ENCODE peak calls at places on chromosome 21, in six cellular contexts. One of them, this sample, is unnamed.

GRCh38 chr21:17793675-17794123 is 25.5 kb downstream of the C21orf91 start:
- DNase-seq in WTC11: no peak
- DNase-seq in coronary artery: no peak
- DNase-seq in testis: no peak
- DNase-seq in upper lobe of left lung: no peak
- DNase-seq in heart left ventricle: no peak
- DNase-seq in this sample: no peak

GRCh38 chr21:36452281-36452680 is 27.6 kb downstream of the CLDN14 start:
- DNase-seq in WTC11: no peak
- DNase-seq in coronary artery: no peak
- DNase-seq in testis: no peak
- DNase-seq in upper lobe of left lung: no peak
- DNase-seq in heart left ventricle: no peak
- DNase-seq in this sample: no peak

GRCh38 chr21:32463889-32464300 is 51.4 kb downstream of the EVA1C start:
- DNase-seq in WTC11: no peak
- DNase-seq in coronary artery: no peak
- DNase-seq in testis: no peak
- DNase-seq in upper lobe of left lung: no peak
- DNase-seq in heart left ventricle: no peak
- DNase-seq in this sample: no peak

GRCh38 chr21:30044447-30045064 is 104.8 kb upstream of the GRIK1 start:
- DNase-seq in WTC11: no peak
- DNase-seq in coronary artery: no peak
- DNase-seq in testis: peak
- DNase-seq in upper lobe of left lung: no peak
- DNase-seq in heart left ventricle: no peak
- DNase-seq in this sample: no peak

GRCh38 chr21:44074315-44074958 is 32.8 kb upstream of the PWP2 start:
- DNase-seq in WTC11: no peak
- DNase-seq in coronary artery: no peak
- DNase-seq in testis: no peak
- DNase-seq in upper lobe of left lung: no peak
- DNase-seq in heart left ventricle: no peak
- DNase-seq in this sample: no peak

GRCh38 chr21:46118871-46119564 is 21.1 kb downstream of the COL6A2 start:
- DNase-seq in WTC11: peak
- DNase-seq in coronary artery: peak
- DNase-seq in testis: peak
- DNase-seq in upper lobe of left lung: peak
- DNase-seq in heart left ventricle: peak
- DNase-seq in this sample: peak

GRCh38 chr21:46557469-46557868 is 47.4 kb downstream of the S100B start:
- DNase-seq in WTC11: no peak
- DNase-seq in coronary artery: peak
- DNase-seq in testis: no peak
- DNase-seq in upper lobe of left lung: no peak
- DNase-seq in heart left ventricle: no peak
- DNase-seq in this sample: no peak

GRCh38 chr21:18244721-18245486 is at the start of gene CHODL:
- DNase-seq in WTC11: peak
- DNase-seq in coronary artery: no peak
- DNase-seq in testis: peak
- DNase-seq in upper lobe of left lung: no peak
- DNase-seq in heart left ventricle: no peak
- DNase-seq in this sample: peak

GRCh38 chr21:44282370-44282769 is 3.3 kb upstream of the AIRE start:
- DNase-seq in WTC11: no peak
- DNase-seq in coronary artery: no peak
- DNase-seq in testis: no peak
- DNase-seq in upper lobe of left lung: no peak
- DNase-seq in heart left ventricle: no peak
- DNase-seq in this sample: no peak

GRCh38 chr21:42143111-42143510 is 72.0 kb downstream of the UMODL1 start:
- DNase-seq in WTC11: no peak
- DNase-seq in coronary artery: no peak
- DNase-seq in testis: no peak
- DNase-seq in upper lobe of left lung: no peak
- DNase-seq in heart left ventricle: no peak
- DNase-seq in this sample: no peak

GRCh38 chr21:29671728-29672127 is 268.1 kb downstream of the GRIK1 start:
- DNase-seq in WTC11: no peak
- DNase-seq in coronary artery: no peak
- DNase-seq in testis: no peak
- DNase-seq in upper lobe of left lung: no peak
- DNase-seq in heart left ventricle: no peak
- DNase-seq in this sample: no peak

GRCh38 chr21:42526379-42526727 is 12.7 kb downstream of the SLC37A1 start:
- DNase-seq in WTC11: no peak
- DNase-seq in coronary artery: peak
- DNase-seq in testis: no peak
- DNase-seq in upper lobe of left lung: no peak
- DNase-seq in heart left ventricle: peak
- DNase-seq in this sample: no peak

GRCh38 chr21:33051925-33052324 is 18.0 kb upstream of the OLIG1 start:
- DNase-seq in WTC11: no peak
- DNase-seq in coronary artery: no peak
- DNase-seq in testis: no peak
- DNase-seq in upper lobe of left lung: no peak
- DNase-seq in heart left ventricle: no peak
- DNase-seq in this sample: no peak

GRCh38 chr21:46459356-46460112 is 843 bp downstream of the DIP2A start:
- DNase-seq in WTC11: peak
- DNase-seq in coronary artery: peak
- DNase-seq in testis: peak
- DNase-seq in upper lobe of left lung: peak
- DNase-seq in heart left ventricle: peak
- DNase-seq in this sample: peak

GRCh38 chr21:43578677-43579313 is 80.5 kb downstream of the HSF2BP start:
- DNase-seq in WTC11: no peak
- DNase-seq in coronary artery: no peak
- DNase-seq in testis: no peak
- DNase-seq in upper lobe of left lung: no peak
- DNase-seq in heart left ventricle: no peak
- DNase-seq in this sample: no peak

GRCh38 chr21:42535602-42536171 is 22.0 kb downstream of the SLC37A1 start:
- DNase-seq in WTC11: no peak
- DNase-seq in coronary artery: no peak
- DNase-seq in testis: no peak
- DNase-seq in upper lobe of left lung: no peak
- DNase-seq in heart left ventricle: no peak
- DNase-seq in this sample: no peak

DNA sequence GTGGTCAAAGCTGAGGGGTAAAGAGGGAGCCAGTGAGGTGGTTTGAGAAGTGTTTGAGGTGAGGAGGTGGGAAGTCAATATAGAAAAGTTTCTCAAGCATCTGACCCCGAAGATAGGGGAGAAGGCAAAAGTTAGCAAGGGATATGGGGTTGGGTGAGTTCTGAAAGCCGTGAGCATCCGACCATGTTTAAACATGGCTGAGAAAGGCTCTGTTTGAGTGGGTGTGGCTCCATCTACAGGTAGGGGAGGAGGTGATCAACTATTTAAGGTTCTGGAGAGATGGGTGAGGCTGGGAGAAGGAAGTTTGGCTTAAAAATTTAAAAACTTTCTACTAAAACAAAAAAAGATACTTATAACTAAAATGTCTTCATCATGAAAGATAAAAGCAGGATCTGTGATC is 273.8 kb downstream of the KCNJ6 start:
- DNase-seq in WTC11: peak
- DNase-seq in coronary artery: no peak
- DNase-seq in testis: no peak
- DNase-seq in upper lobe of left lung: no peak
- DNase-seq in heart left ventricle: no peak
- DNase-seq in this sample: no peak
- TF ChIP-seq CTCF in WTC11: no peak
- TF ChIP-seq CTCF in coronary artery: no peak
- TF ChIP-seq CTCF in testis: no peak
- TF ChIP-seq CTCF in upper lobe of left lung: no peak
- TF ChIP-seq CTCF in heart left ventricle: no peak
- TF ChIP-seq CTCF in this sample: peak

GRCh38 chr21:25561668-25562641 is 45.3 kb downstream of the MRPL39 start:
- DNase-seq in WTC11: peak
- DNase-seq in coronary artery: peak
- DNase-seq in testis: peak
- DNase-seq in upper lobe of left lung: peak
- DNase-seq in heart left ventricle: peak
- DNase-seq in this sample: no peak
- TF ChIP-seq CTCF in WTC11: no peak
- TF ChIP-seq CTCF in coronary artery: no peak
- TF ChIP-seq CTCF in testis: no peak
- TF ChIP-seq CTCF in upper lobe of left lung: peak
- TF ChIP-seq CTCF in heart left ventricle: no peak
- TF ChIP-seq CTCF in this sample: peak

DNA sequence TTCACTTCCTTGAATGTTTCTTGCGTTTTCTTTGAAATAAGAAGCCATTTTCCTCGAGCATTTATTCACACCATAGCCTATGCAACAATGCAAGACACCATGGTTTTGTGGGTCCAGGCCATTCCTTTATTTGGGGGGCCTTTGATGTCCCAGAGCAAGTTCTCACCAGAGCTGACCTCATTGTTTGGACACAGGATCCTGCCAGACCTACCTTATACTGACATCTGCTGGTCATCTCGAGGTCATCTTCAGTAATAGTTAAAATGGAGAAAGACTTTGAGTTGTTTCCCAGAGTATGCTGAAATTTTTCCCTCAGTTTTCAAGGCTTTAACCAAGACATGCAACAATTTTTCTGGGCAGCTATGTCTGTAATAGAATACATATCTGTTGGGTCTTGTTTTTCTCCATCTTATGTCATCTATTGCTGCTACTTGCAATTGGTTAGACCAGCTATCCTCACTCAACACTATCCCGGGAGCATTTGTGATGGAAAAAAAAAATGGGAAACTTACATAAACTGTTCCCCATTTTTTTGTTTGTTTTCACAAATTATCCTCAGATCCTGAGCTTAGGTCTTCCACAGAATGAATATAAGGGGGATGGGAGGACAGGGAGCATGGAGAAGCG is 34.0 kb upstream of the BACE2 start:
- DNase-seq in WTC11: no peak
- DNase-seq in coronary artery: no peak
- DNase-seq in testis: peak
- DNase-seq in upper lobe of left lung: no peak
- DNase-seq in heart left ventricle: no peak
- DNase-seq in this sample: no peak
- TF ChIP-seq CTCF in WTC11: no peak
- TF ChIP-seq CTCF in coronary artery: peak
- TF ChIP-seq CTCF in testis: peak
- TF ChIP-seq CTCF in upper lobe of left lung: no peak
- TF ChIP-seq CTCF in heart left ventricle: peak
- TF ChIP-seq CTCF in this sample: peak

GRCh38 chr21:39180429-39181019 is 2.7 kb downstream of the PSMG1 start:
- DNase-seq in WTC11: no peak
- DNase-seq in coronary artery: no peak
- DNase-seq in testis: no peak
- DNase-seq in upper lobe of left lung: no peak
- DNase-seq in heart left ventricle: no peak
- DNase-seq in this sample: no peak
- TF ChIP-seq CTCF in WTC11: no peak
- TF ChIP-seq CTCF in coronary artery: no peak
- TF ChIP-seq CTCF in testis: no peak
- TF ChIP-seq CTCF in upper lobe of left lung: no peak
- TF ChIP-seq CTCF in heart left ventricle: no peak
- TF ChIP-seq CTCF in this sample: peak

GRCh38 chr21:28018213-28018612 is 974.5 kb downstream of the LTN1 start:
- DNase-seq in WTC11: no peak
- DNase-seq in coronary artery: no peak
- DNase-seq in testis: no peak
- DNase-seq in upper lobe of left lung: no peak
- DNase-seq in heart left ventricle: no peak
- DNase-seq in this sample: peak

GRCh38 chr21:28016571-28016970 is 976.1 kb downstream of the LTN1 start:
- DNase-seq in WTC11: no peak
- DNase-seq in coronary artery: no peak
- DNase-seq in testis: no peak
- DNase-seq in upper lobe of left lung: no peak
- DNase-seq in heart left ventricle: no peak
- DNase-seq in this sample: no peak

DNA sequence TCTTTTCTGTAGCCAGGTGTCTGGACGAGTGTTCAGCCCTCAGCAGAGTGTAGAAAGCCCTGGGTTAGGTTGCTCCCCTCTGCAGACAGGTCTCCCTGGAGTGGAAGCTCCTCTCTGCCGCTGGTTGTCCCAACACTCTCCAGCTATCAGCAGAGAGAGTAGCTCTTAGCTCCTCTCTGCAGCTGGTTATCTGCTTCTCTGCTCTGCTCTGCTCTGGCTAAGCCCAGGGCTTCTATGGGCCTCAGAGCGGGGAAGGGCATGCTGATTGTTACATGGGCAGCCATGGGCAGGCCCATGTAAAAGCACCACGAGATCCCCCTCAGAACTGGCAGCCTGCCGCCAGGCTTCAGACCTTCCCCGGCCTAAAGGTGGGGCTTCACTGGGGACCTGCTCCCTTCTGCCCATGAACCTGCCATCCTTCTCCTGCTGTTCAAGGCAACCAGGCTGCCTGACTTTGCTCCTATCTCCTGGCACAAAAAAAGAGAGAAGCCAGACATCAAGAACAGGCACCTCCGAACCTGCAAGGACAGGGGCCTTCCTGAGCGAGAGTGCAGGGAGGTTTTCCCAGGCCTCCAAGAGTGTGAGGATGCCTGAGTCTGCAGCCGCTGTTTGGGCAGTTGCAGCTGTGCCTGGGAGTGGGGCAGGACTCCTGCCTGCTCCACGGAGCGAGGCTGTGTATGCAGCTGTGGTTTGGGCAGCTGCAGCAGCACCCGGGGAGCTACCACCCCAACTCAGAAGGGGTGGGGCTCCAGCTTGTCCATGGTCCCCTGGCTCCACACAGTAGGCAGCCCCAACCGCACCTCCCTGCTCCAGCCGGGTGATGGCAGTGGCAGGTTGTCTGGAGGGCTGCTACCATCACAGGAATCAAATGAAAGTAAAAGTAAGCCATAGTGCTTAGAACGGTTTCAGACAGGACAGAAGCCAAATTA is 973.7 kb downstream of the LTN1 start:
- DNase-seq in WTC11: peak
- DNase-seq in coronary artery: no peak
- DNase-seq in testis: no peak
- DNase-seq in upper lobe of left lung: no peak
- DNase-seq in heart left ventricle: no peak
- DNase-seq in this sample: no peak
- TF ChIP-seq CTCF in WTC11: no peak
- TF ChIP-seq CTCF in coronary artery: no peak
- TF ChIP-seq CTCF in testis: no peak
- TF ChIP-seq CTCF in upper lobe of left lung: no peak
- TF ChIP-seq CTCF in heart left ventricle: no peak
- TF ChIP-seq CTCF in this sample: no peak

DNA sequence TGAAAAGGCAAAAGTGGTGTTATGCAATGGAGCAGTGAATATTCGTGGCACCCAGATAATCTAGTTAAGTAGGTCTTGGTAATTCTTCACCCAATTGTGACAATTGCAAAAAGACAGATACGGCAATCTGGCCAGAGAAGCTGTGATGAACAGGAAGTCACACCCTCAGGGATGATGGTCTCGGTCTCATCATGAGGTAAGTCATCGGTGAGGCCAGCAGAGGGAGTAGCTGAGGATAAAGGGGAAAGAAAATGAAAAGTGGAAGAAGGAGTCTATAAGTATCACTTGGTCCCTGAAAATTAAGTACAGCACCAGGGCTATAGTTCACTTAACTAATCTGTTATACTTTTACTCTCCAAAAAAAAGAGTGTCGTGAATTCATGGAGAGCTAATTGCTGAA is 258.8 kb upstream of the NCAM2 start:
- DNase-seq in WTC11: peak
- DNase-seq in coronary artery: no peak
- DNase-seq in testis: no peak
- DNase-seq in upper lobe of left lung: no peak
- DNase-seq in heart left ventricle: no peak
- DNase-seq in this sample: no peak
- TF ChIP-seq CTCF in WTC11: peak
- TF ChIP-seq CTCF in coronary artery: no peak
- TF ChIP-seq CTCF in testis: no peak
- TF ChIP-seq CTCF in upper lobe of left lung: no peak
- TF ChIP-seq CTCF in heart left ventricle: no peak
- TF ChIP-seq CTCF in this sample: peak